ENCODE peak calls at places on chromosomes 3 and 15, in eight cellular contexts. Z is A549, O is ovary, V is HCT116, Y is sigmoid colon, E is tibial nerve, C is breast epithelium, P is Peyer's patch. K is an unnamed sample. For H3K4me1, the result is how much of the 10 kb centered on the place peaks cover.

GRCh38 chr15:39586387-39587171 is 5.7 kb downstream of the THBS1 start:
- DNase-seq in Z (no peak), O (no peak), V (no peak), Y (no peak), E (no peak), C (no peak), P (no peak), K (no peak)

GRCh38 chr3:39879581-39879980 is 70.2 kb downstream of the MYRIP start:
- DNase-seq in Z (no peak), O (no peak), V (no peak), Y (no peak), E (no peak), C (no peak), P (no peak), K (no peak)

GRCh38 chr3:137582484-137582883 is 181.6 kb upstream of the SOX14 start:
- DNase-seq in Z (no peak), O (no peak), V (no peak), Y (no peak), E (no peak), C (no peak), P (no peak), K (no peak)

GRCh38 chr3:51982352-51982837 is 940 bp upstream of the ACY1 start:
- DNase-seq in Z (peak), O (no peak), V (peak), Y (no peak), E (no peak), C (no peak), P (peak), K (no peak)

GRCh38 chr15:95025924-95026728 is 794.8 kb downstream of the MCTP2 start:
- DNase-seq in Z (peak), O (peak), V (peak), Y (peak), E (peak), C (no peak), P (no peak), K (no peak)

GRCh38 chr3:171788546-171789351 is 21.5 kb downstream of the PLD1 start:
- DNase-seq in Z (no peak), O (no peak), V (no peak), Y (no peak), E (no peak), C (no peak), P (no peak), K (peak)

GRCh38 chr3:194101592-194102432 is 34.1 kb upstream of the HES1 start:
- DNase-seq in Z (peak), O (no peak), V (no peak), Y (no peak), E (no peak), C (no peak), P (no peak), K (no peak)

GRCh38 chr3:27244374-27244773 is 124.8 kb downstream of the NEK10 start:
- DNase-seq in Z (no peak), O (no peak), V (no peak), Y (no peak), E (no peak), C (no peak), P (no peak), K (no peak)

GRCh38 chr15:59278120-59278519 is 71.5 kb downstream of the LDHAL6B start:
- DNase-seq in Z (no peak), O (no peak), V (no peak), Y (no peak), E (no peak), C (no peak), P (no peak), K (no peak)

GRCh38 chr15:98951493-98952320 is 55.9 kb downstream of the PGPEP1L start:
- DNase-seq in Z (no peak), O (peak), V (no peak), Y (no peak), E (no peak), C (no peak), P (no peak), K (no peak)

GRCh38 chr3:71311320-71312046 is 272.0 kb downstream of the FOXP1 start:
- DNase-seq in Z (no peak), O (no peak), V (no peak), Y (no peak), E (no peak), C (no peak), P (no peak), K (no peak)

GRCh38 chr15:96264801-96265515 is 65.5 kb upstream of the NR2F2 start:
- DNase-seq in Z (peak), O (no peak), V (peak), Y (no peak), E (no peak), C (no peak), P (no peak), K (peak)

GRCh38 chr3:83622526-83622925 is 1336.3 kb upstream of the CADM2 start:
- DNase-seq in Z (no peak), O (no peak), V (no peak), Y (no peak), E (no peak), C (no peak), P (no peak), K (no peak)

GRCh38 chr3:141482250-141482937 is 4.4 kb upstream of the RASA2 start:
- DNase-seq in Z (peak), O (no peak), V (peak), Y (no peak), E (no peak), C (no peak), P (no peak), K (no peak)

GRCh38 chr3:120171134-120171863 is 77.1 kb upstream of the GSK3B start:
- DNase-seq in Z (no peak), O (no peak), V (no peak), Y (no peak), E (no peak), C (no peak), P (no peak), K (no peak)

GRCh38 chr3:58292866-58293265 is 13.2 kb upstream of the RPP14 start:
- DNase-seq in Z (no peak), O (no peak), V (no peak), Y (no peak), E (no peak), C (no peak), P (no peak), K (no peak)

GRCh38 chr15:73986055-73986775 is 5.9 kb downstream of the STOML1 start:
- DNase-seq in Z (no peak), O (no peak), V (no peak), Y (no peak), E (no peak), C (no peak), P (no peak), K (no peak)

GRCh38 chr3:187839422-187839821 is 94.2 kb upstream of the BCL6 start:
- DNase-seq in Z (no peak), O (no peak), V (no peak), Y (no peak), E (no peak), C (no peak), P (no peak), K (peak)

GRCh38 chr3:29721789-29722188 is 440.9 kb downstream of the RBMS3 start:
- DNase-seq in Z (no peak), O (no peak), V (no peak), Y (no peak), E (no peak), C (no peak), P (no peak), K (no peak)

GRCh38 chr3:12870942-12871341 is 29.6 kb upstream of the RPL32 start:
- DNase-seq in Z (no peak), O (no peak), V (no peak), Y (peak), E (no peak), C (no peak), P (no peak), K (no peak)

GRCh38 chr3:43423634-43424033 is 137.3 kb downstream of the SNRK start:
- DNase-seq in Z (no peak), O (no peak), V (no peak), Y (no peak), E (no peak), C (no peak), P (no peak), K (no peak)

GRCh38 chr3:67048716-67049076 is 50.6 kb downstream of the KBTBD8 start:
- DNase-seq in Z (no peak), O (no peak), V (no peak), Y (no peak), E (no peak), C (no peak), P (no peak), K (no peak)

GRCh38 chr3:145760036-145760435 is 400.9 kb downstream of the PLOD2 start:
- DNase-seq in Z (no peak), O (no peak), V (no peak), Y (no peak), E (no peak), C (no peak), P (no peak), K (no peak)

GRCh38 chr3:53043738-53044137 is 2.1 kb downstream of the SFMBT1 start:
- DNase-seq in Z (no peak), O (no peak), V (no peak), Y (no peak), E (no peak), C (no peak), P (no peak), K (no peak)

GRCh38 chr3:73433079-73433478 is 191.7 kb downstream of the PDZRN3 start:
- DNase-seq in Z (no peak), O (no peak), V (no peak), Y (no peak), E (no peak), C (no peak), P (no peak), K (no peak)
- H3K4me1 ChIP-seq in Z (under half), O (under half), V (under half), Y (half or more), E (under half), C (under half), P (under half), K (half or more)

GRCh38 chr15:76901965-76902364 is 3.2 kb downstream of the SCAPER start:
- DNase-seq in Z (no peak), O (no peak), V (no peak), Y (no peak), E (no peak), C (no peak), P (no peak), K (no peak)

GRCh38 chr15:76904461-76905012 is 603 bp downstream of the SCAPER start:
- DNase-seq in Z (peak), O (no peak), V (no peak), Y (peak), E (peak), C (peak), P (no peak), K (peak)

GRCh38 chr15:76903251-76903681 is 1.9 kb downstream of the SCAPER start:
- DNase-seq in Z (peak), O (no peak), V (peak), Y (no peak), E (no peak), C (no peak), P (no peak), K (no peak)

GRCh38 chr15:76905855-76906254 is 715 bp upstream of the SCAPER start:
- DNase-seq in Z (no peak), O (peak), V (no peak), Y (no peak), E (no peak), C (no peak), P (no peak), K (no peak)

DNA sequence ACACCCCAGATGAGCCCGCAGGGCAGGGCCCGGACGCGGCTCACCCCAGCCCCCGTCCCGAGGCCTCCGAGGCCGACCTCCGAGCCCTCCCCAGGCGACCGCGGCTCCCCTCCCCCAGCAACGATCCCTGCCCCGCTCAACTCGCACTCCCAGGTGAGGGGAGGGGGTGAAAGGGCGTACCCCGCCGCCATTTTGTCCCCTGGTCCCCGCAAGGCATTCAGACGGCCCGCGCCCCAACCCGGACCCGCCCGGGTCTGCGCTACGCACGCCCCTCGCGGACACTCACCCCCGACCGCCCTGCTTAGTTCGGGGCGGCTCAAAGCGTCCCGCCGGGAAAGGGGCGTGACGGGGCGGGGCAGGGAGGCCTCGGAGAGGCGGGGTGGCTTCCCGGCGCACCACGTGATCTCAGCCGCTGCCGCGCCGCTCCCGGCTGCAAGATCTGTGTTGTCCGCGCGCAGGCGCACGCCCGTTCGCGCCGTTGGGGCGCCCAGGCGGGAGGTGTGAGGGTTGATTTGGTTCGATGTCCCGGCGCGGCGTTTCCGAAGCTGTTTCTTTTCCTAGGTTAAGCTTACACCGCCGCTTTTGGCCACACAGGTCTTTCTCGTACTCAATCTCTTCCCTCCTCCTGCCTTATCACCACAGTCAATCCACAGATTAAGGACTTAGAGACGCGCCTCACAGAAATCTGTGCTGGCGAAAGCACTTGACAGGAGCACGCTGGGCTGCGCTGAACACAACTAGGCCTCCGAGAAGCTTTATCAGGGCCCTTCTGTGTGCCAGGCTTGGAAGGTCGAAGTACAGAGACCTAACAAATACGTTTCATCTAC is at the start of gene SCAPER:
- DNase-seq in Z (peak), O (peak), V (peak), Y (peak), E (peak), C (peak), P (peak), K (peak)
- TF ChIP-seq POLR2A in Z (peak), O (peak), V (no peak), Y (peak), E (peak), C (peak), P (peak), K (peak)

GRCh38 chr15:85168642-85169173 is 187.1 kb downstream of the PDE8A start:
- DNase-seq in Z (peak), O (peak), V (peak), Y (no peak), E (no peak), C (peak), P (peak), K (no peak)
- H3K4me3 ChIP-seq in Z (peak), O (no peak), V (no peak), Y (no peak), E (no peak), C (peak), P (no peak), K (no peak)

GRCh38 chr15:64014995-64015394 is 31.3 kb downstream of the DAPK2 start:
- DNase-seq in Z (no peak), O (no peak), V (no peak), Y (no peak), E (no peak), C (peak), P (no peak), K (no peak)

GRCh38 chr15:64017591-64018163 is 28.6 kb downstream of the DAPK2 start:
- DNase-seq in Z (no peak), O (no peak), V (no peak), Y (no peak), E (no peak), C (peak), P (no peak), K (no peak)

GRCh38 chr15:64019764-64020163 is 26.5 kb downstream of the DAPK2 start:
- DNase-seq in Z (peak), O (no peak), V (no peak), Y (no peak), E (no peak), C (peak), P (peak), K (no peak)

GRCh38 chr15:64016257-64016656 is 30.0 kb downstream of the DAPK2 start:
- DNase-seq in Z (no peak), O (no peak), V (no peak), Y (no peak), E (no peak), C (no peak), P (no peak), K (no peak)

GRCh38 chr15:64017082-64017588 is 29.1 kb downstream of the DAPK2 start:
- DNase-seq in Z (peak), O (no peak), V (peak), Y (no peak), E (no peak), C (no peak), P (peak), K (no peak)
- H3K4me1 ChIP-seq in Z (half or more), O (under half), V (under half), Y (under half), E (under half), C (under half), P (under half), K (under half)

GRCh38 chr3:50090985-50091384 is 2.3 kb downstream of the RBM5 start:
- DNase-seq in Z (no peak), O (no peak), V (no peak), Y (no peak), E (no peak), C (no peak), P (no peak), K (no peak)

GRCh38 chr3:50089603-50089945 is 855 bp downstream of the RBM5 start:
- DNase-seq in Z (no peak), O (no peak), V (no peak), Y (no peak), E (no peak), C (no peak), P (no peak), K (no peak)

DNA sequence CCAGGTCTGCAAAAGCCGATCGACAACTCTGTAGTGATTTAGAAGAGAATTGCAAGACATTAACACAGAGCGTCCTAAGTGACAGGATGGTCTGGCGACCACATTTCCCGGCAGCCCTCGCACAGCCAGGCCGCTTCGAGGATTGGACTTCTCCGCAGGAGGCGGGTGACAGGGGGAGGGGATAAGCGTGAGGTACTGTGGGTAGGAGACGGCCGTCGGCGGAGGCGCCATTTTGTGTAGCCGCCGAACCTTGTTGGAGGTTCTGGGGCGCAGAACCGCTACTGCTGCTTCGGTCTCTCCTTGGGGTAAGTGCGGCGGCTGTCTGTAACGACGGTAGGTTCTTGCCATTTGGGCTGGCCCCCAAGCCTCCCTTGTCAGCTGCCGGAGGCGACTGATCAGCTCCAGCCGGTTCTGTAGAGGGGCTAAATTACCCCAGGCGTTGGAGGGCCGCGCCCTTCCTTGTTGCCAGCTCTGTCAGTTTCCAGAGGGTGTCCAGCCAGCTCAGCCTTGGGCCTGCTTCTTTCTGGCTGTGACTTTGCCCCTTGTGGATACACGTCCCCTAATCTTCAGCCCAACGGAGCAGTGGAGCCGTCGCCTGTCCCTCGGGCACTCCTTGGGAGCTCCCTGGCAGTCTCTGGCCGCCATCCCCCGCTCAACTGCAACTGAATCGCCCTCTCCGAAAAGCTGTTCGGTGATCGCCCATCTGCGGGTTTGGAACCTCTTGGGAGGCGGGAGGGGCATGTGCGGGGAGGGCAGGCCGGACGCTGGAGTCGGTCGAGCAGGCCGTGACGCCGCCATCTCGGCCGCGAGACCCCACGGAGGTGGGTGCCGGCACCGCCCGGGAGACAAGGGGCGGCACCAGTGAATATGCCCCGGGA is at the start of gene RBM5:
- DNase-seq in Z (peak), O (peak), V (peak), Y (peak), E (peak), C (peak), P (peak), K (peak)
- TF ChIP-seq POLR2A in Z (peak), O (peak), V (no peak), Y (peak), E (peak), C (peak), P (peak), K (peak)

GRCh38 chr3:158233791-158234190 is 123.9 kb downstream of the RSRC1 start:
- DNase-seq in Z (no peak), O (no peak), V (no peak), Y (no peak), E (no peak), C (no peak), P (no peak), K (no peak)
- H3K4me3 ChIP-seq in Z (no peak), O (no peak), V (no peak), Y (no peak), E (no peak), C (no peak), P (no peak), K (no peak)